ENCODE peak calls at places on chromosomes 13 and 19, in ten cellular contexts. K is AG10803, R is NCI-H460, A is uterus, S is GM03348, F is dorsolateral prefrontal cortex, M is NCI-H526, E is iris pigment epithelial cell, X is heart right ventricle, U is choroid plexus epithelial cell. C is an unnamed sample.

GRCh38 chr13:44160549-44161278 is 212.9 kb upstream of the SERP2 start:
- DNase-seq in F (no peak), R (no peak), E (no peak), X (no peak), S (no peak), K (peak; percentile 15), M (no peak), U (no peak), A (peak; percentile 50), C (no peak)

GRCh38 chr19:1789282-1790020 is 22.6 kb downstream of the ATP8B3 start:
- DNase-seq in X (no peak), F (no peak), M (no peak), U (no peak), K (no peak), R (no peak), E (no peak), S (no peak), A (no peak), C (no peak)

GRCh38 chr13:49064459-49064858 is 88.7 kb downstream of the FNDC3A start:
- DNase-seq in R (no peak), M (no peak), A (no peak), S (no peak), K (no peak), U (no peak), F (no peak), X (no peak), E (no peak), C (no peak)

GRCh38 chr19:19866599-19867248 is 1.0 kb downstream of the ZNF253 start:
- DNase-seq in S (peak; percentile 14), E (peak; percentile 18), U (peak; percentile 7), A (no peak), R (no peak), M (no peak), K (peak; percentile 1), F (no peak), X (peak; percentile 12), C (peak; percentile 59)

GRCh38 chr19:10332158-10332964 is 968 bp downstream of the RAVER1 start:
- DNase-seq in E (no peak), M (no peak), A (no peak), U (no peak), F (no peak), R (no peak), X (no peak), S (no peak), K (no peak), C (no peak)

GRCh38 chr19:47796785-47797184 is 7.6 kb downstream of the TPRX1 start:
- DNase-seq in R (no peak), S (no peak), E (no peak), X (no peak), A (no peak), F (no peak), M (no peak), K (no peak), U (no peak), C (no peak)

GRCh38 chr13:27472441-27472840 is 22.1 kb upstream of the MTIF3 start:
- DNase-seq in S (no peak), R (no peak), E (no peak), F (no peak), K (no peak), U (no peak), A (no peak), X (no peak), M (no peak), C (no peak)

GRCh38 chr13:97548138-97548537 is 114.2 kb downstream of the RAP2A start:
- DNase-seq in F (no peak), R (no peak), X (no peak), A (no peak), S (no peak), M (no peak), E (no peak), K (no peak), U (no peak), C (no peak)

GRCh38 chr19:19381007-19381926 is 24.2 kb upstream of the GATAD2A start:
- DNase-seq in M (no peak), X (no peak), E (no peak), S (no peak), R (no peak), F (no peak), U (no peak), K (no peak), A (no peak), C (no peak)

GRCh38 chr19:45091031-45091918 is 1.7 kb upstream of the PPP1R37 start:
- DNase-seq in X (peak; percentile 99), E (peak; percentile 99), A (peak; percentile 100), K (peak; percentile 99), F (peak; percentile 98), U (peak; percentile 99), S (peak; percentile 97), M (peak; percentile 97), R (peak; percentile 97), C (peak; percentile 100)

GRCh38 chr13:53237696-53238095 is 209.1 kb downstream of the OLFM4 start:
- DNase-seq in X (no peak), F (no peak), A (no peak), K (no peak), U (no peak), M (no peak), R (no peak), S (no peak), E (no peak), C (no peak)

GRCh38 chr13:74134226-74134776 is at the start of gene KLF12:
- DNase-seq in X (peak; percentile 93), M (peak; percentile 91), A (peak; percentile 87), S (peak; percentile 93), F (peak; percentile 23), R (peak; percentile 33), K (peak; percentile 93), E (peak; percentile 97), U (peak; percentile 98), C (peak; percentile 99)

C was measured in Karpas-422.